ENCODE peak calls at places on chromosomes 11 and 22, in five cellular contexts. One of them, this sample, is unnamed.

GRCh38 chr22:33315954-33316353 is 257.8 kb upstream of the SYN3 start:
- DNase-seq in fibroblast of lung: no peak
- DNase-seq in psoas muscle: no peak
- DNase-seq in left lung: no peak
- DNase-seq in IMR-90: no peak
- DNase-seq in this sample: no peak

GRCh38 chr11:82523141-82523540 is 210.5 kb downstream of the FAM181B start:
- DNase-seq in fibroblast of lung: no peak
- DNase-seq in psoas muscle: no peak
- DNase-seq in left lung: no peak
- DNase-seq in IMR-90: no peak
- DNase-seq in this sample: no peak

GRCh38 chr11:117881217-117881616 is 4.8 kb upstream of the FXYD6 start:
- DNase-seq in fibroblast of lung: no peak
- DNase-seq in psoas muscle: no peak
- DNase-seq in left lung: no peak
- DNase-seq in IMR-90: no peak
- DNase-seq in this sample: no peak

GRCh38 chr22:33105501-33105911 is 47.3 kb upstream of the SYN3 start:
- DNase-seq in fibroblast of lung: peak
- DNase-seq in psoas muscle: no peak
- DNase-seq in left lung: no peak
- DNase-seq in IMR-90: peak
- DNase-seq in this sample: no peak

GRCh38 chr11:119065369-119065768 is 2.2 kb upstream of the VPS11 start:
- DNase-seq in fibroblast of lung: peak
- DNase-seq in psoas muscle: no peak
- DNase-seq in left lung: no peak
- DNase-seq in IMR-90: peak
- DNase-seq in this sample: no peak

GRCh38 chr22:27438271-27438980 is 363.1 kb downstream of the MN1 start:
- DNase-seq in fibroblast of lung: peak
- DNase-seq in psoas muscle: no peak
- DNase-seq in left lung: peak
- DNase-seq in IMR-90: peak
- DNase-seq in this sample: no peak

GRCh38 chr11:26228778-26229177 is 103.2 kb upstream of the ANO3 start:
- DNase-seq in fibroblast of lung: peak
- DNase-seq in psoas muscle: no peak
- DNase-seq in left lung: no peak
- DNase-seq in IMR-90: peak
- DNase-seq in this sample: no peak

GRCh38 chr11:17906436-17906835 is 106.4 kb downstream of the SERGEF start:
- DNase-seq in fibroblast of lung: no peak
- DNase-seq in psoas muscle: no peak
- DNase-seq in left lung: peak
- DNase-seq in IMR-90: no peak
- DNase-seq in this sample: no peak

GRCh38 chr11:42770444-42771065 is 541.2 kb upstream of the API5 start:
- DNase-seq in fibroblast of lung: peak
- DNase-seq in psoas muscle: no peak
- DNase-seq in left lung: no peak
- DNase-seq in IMR-90: no peak
- DNase-seq in this sample: no peak

GRCh38 chr11:20676658-20677057 is 7.3 kb downstream of the NELL1 start:
- DNase-seq in fibroblast of lung: no peak
- DNase-seq in psoas muscle: no peak
- DNase-seq in left lung: no peak
- DNase-seq in IMR-90: no peak
- DNase-seq in this sample: no peak

GRCh38 chr22:22974795-22975580 is 87.4 kb downstream of the IGLL5 start:
- DNase-seq in fibroblast of lung: no peak
- DNase-seq in psoas muscle: no peak
- DNase-seq in left lung: no peak
- DNase-seq in IMR-90: no peak
- DNase-seq in this sample: no peak

GRCh38 chr11:783581-784015 is 6.3 kb downstream of the CEND1 start:
- DNase-seq in fibroblast of lung: peak
- DNase-seq in psoas muscle: peak
- DNase-seq in left lung: peak
- DNase-seq in IMR-90: peak
- DNase-seq in this sample: peak

GRCh38 chr22:44884968-44885805 is 124.6 kb downstream of the PHF21B start:
- DNase-seq in fibroblast of lung: no peak
- DNase-seq in psoas muscle: no peak
- DNase-seq in left lung: peak
- DNase-seq in IMR-90: no peak
- DNase-seq in this sample: no peak

GRCh38 chr11:120522736-120523135 is 11.2 kb downstream of the GRIK4 start:
- DNase-seq in fibroblast of lung: no peak
- DNase-seq in psoas muscle: no peak
- DNase-seq in left lung: peak
- DNase-seq in IMR-90: no peak
- DNase-seq in this sample: no peak

GRCh38 chr22:23218867-23219251 is 38.5 kb downstream of the BCR start:
- DNase-seq in fibroblast of lung: peak
- DNase-seq in psoas muscle: no peak
- DNase-seq in left lung: peak
- DNase-seq in IMR-90: peak
- DNase-seq in this sample: no peak

GRCh38 chr22:22767876-22768602 is 119.6 kb upstream of the IGLL5 start:
- DNase-seq in fibroblast of lung: no peak
- DNase-seq in psoas muscle: no peak
- DNase-seq in left lung: no peak
- DNase-seq in IMR-90: no peak
- DNase-seq in this sample: no peak

GRCh38 chr11:130456276-130456675 is 7.8 kb downstream of the ADAMTS15 start:
- DNase-seq in fibroblast of lung: no peak
- DNase-seq in psoas muscle: no peak
- DNase-seq in left lung: no peak
- DNase-seq in IMR-90: no peak
- DNase-seq in this sample: no peak

GRCh38 chr11:77147668-77148321 is 19.7 kb downstream of the MYO7A start:
- DNase-seq in fibroblast of lung: peak
- DNase-seq in psoas muscle: no peak
- DNase-seq in left lung: peak
- DNase-seq in IMR-90: no peak
- DNase-seq in this sample: no peak

GRCh38 chr11:117375960-117376359 is 48.3 kb downstream of the CEP164 start:
- DNase-seq in fibroblast of lung: no peak
- DNase-seq in psoas muscle: no peak
- DNase-seq in left lung: no peak
- DNase-seq in IMR-90: no peak
- DNase-seq in this sample: no peak

GRCh38 chr11:103714246-103714645 is 322.2 kb upstream of the DDI1 start:
- DNase-seq in fibroblast of lung: peak
- DNase-seq in psoas muscle: no peak
- DNase-seq in left lung: no peak
- DNase-seq in IMR-90: peak
- DNase-seq in this sample: no peak

GRCh38 chr11:23764285-23764684 is 732.6 kb upstream of the LUZP2 start:
- DNase-seq in fibroblast of lung: no peak
- DNase-seq in psoas muscle: no peak
- DNase-seq in left lung: no peak
- DNase-seq in IMR-90: no peak
- DNase-seq in this sample: no peak

GRCh38 chr22:20186871-20187546 is 36.2 kb upstream of the CCDC188 start:
- DNase-seq in fibroblast of lung: no peak
- DNase-seq in psoas muscle: no peak
- DNase-seq in left lung: no peak
- DNase-seq in IMR-90: no peak
- DNase-seq in this sample: no peak

GRCh38 chr11:58958500-58958899 is 19.2 kb downstream of the GLYATL1 start:
- DNase-seq in fibroblast of lung: no peak
- DNase-seq in psoas muscle: no peak
- DNase-seq in left lung: no peak
- DNase-seq in IMR-90: no peak
- DNase-seq in this sample: no peak

GRCh38 chr11:123391646-123392348 is 38.3 kb upstream of the GRAMD1B start:
- DNase-seq in fibroblast of lung: no peak
- DNase-seq in psoas muscle: no peak
- DNase-seq in left lung: no peak
- DNase-seq in IMR-90: no peak
- DNase-seq in this sample: no peak

GRCh38 chr11:110858556-110858921 is 146.3 kb upstream of the ARHGAP20 start:
- DNase-seq in fibroblast of lung: no peak
- DNase-seq in psoas muscle: peak
- DNase-seq in left lung: no peak
- DNase-seq in IMR-90: no peak
- DNase-seq in this sample: no peak

GRCh38 chr11:118740892-118741291 is 50.1 kb downstream of the DDX6 start:
- DNase-seq in fibroblast of lung: no peak
- DNase-seq in psoas muscle: no peak
- DNase-seq in left lung: no peak
- DNase-seq in IMR-90: no peak
- DNase-seq in this sample: no peak

GRCh38 chr22:22769434-22770279 is 118.0 kb upstream of the IGLL5 start:
- DNase-seq in fibroblast of lung: no peak
- DNase-seq in psoas muscle: no peak
- DNase-seq in left lung: no peak
- DNase-seq in IMR-90: no peak
- DNase-seq in this sample: no peak

GRCh38 chr11:8282621-8283509 is 19.2 kb upstream of the LMO1 start:
- DNase-seq in fibroblast of lung: no peak
- DNase-seq in psoas muscle: peak
- DNase-seq in left lung: no peak
- DNase-seq in IMR-90: no peak
- DNase-seq in this sample: no peak

GRCh38 chr11:30917859-30918478 is 331.8 kb upstream of the MPPED2 start:
- DNase-seq in fibroblast of lung: peak
- DNase-seq in psoas muscle: no peak
- DNase-seq in left lung: no peak
- DNase-seq in IMR-90: peak
- DNase-seq in this sample: no peak

GRCh38 chr11:47233989-47234668 is 14.5 kb downstream of the ACP2 start:
- DNase-seq in fibroblast of lung: peak
- DNase-seq in psoas muscle: no peak
- DNase-seq in left lung: no peak
- DNase-seq in IMR-90: peak
- DNase-seq in this sample: no peak
- H3K4me3 ChIP-seq in fibroblast of lung: no peak
- H3K4me3 ChIP-seq in psoas muscle: no peak
- H3K4me3 ChIP-seq in left lung: no peak
- H3K4me3 ChIP-seq in IMR-90: no peak
- H3K4me3 ChIP-seq in this sample: peak

GRCh38 chr11:11334607-11335006 is 18.4 kb downstream of the CSNK2A3 start:
- DNase-seq in fibroblast of lung: no peak
- DNase-seq in psoas muscle: no peak
- DNase-seq in left lung: no peak
- DNase-seq in IMR-90: no peak
- DNase-seq in this sample: no peak

GRCh38 chr11:11338304-11338703 is 14.7 kb downstream of the CSNK2A3 start:
- DNase-seq in fibroblast of lung: no peak
- DNase-seq in psoas muscle: no peak
- DNase-seq in left lung: no peak
- DNase-seq in IMR-90: no peak
- DNase-seq in this sample: no peak

GRCh38 chr11:11332141-11332710 is 20.8 kb downstream of the CSNK2A3 start:
- DNase-seq in fibroblast of lung: no peak
- DNase-seq in psoas muscle: no peak
- DNase-seq in left lung: no peak
- DNase-seq in IMR-90: no peak
- DNase-seq in this sample: no peak

GRCh38 chr11:11336664-11337063 is 16.4 kb downstream of the CSNK2A3 start:
- DNase-seq in fibroblast of lung: no peak
- DNase-seq in psoas muscle: no peak
- DNase-seq in left lung: no peak
- DNase-seq in IMR-90: no peak
- DNase-seq in this sample: no peak

GRCh38 chr11:11335043-11335442 is 18.0 kb downstream of the CSNK2A3 start:
- DNase-seq in fibroblast of lung: no peak
- DNase-seq in psoas muscle: no peak
- DNase-seq in left lung: no peak
- DNase-seq in IMR-90: no peak
- DNase-seq in this sample: no peak
- TF ChIP-seq CTCF in fibroblast of lung: no peak
- TF ChIP-seq CTCF in psoas muscle: no peak
- TF ChIP-seq CTCF in left lung: no peak
- TF ChIP-seq CTCF in IMR-90: no peak
- TF ChIP-seq CTCF in this sample: no peak

GRCh38 chr22:41540006-41540315 is 4.3 kb downstream of the POLR3H start:
- DNase-seq in fibroblast of lung: no peak
- DNase-seq in psoas muscle: no peak
- DNase-seq in left lung: no peak
- DNase-seq in IMR-90: no peak
- DNase-seq in this sample: no peak

GRCh38 chr22:41543854-41544670 is at the start of gene POLR3H:
- DNase-seq in fibroblast of lung: peak
- DNase-seq in psoas muscle: peak
- DNase-seq in left lung: peak
- DNase-seq in IMR-90: peak
- DNase-seq in this sample: peak

GRCh38 chr22:41541484-41541883 is 2.8 kb downstream of the POLR3H start:
- DNase-seq in fibroblast of lung: no peak
- DNase-seq in psoas muscle: no peak
- DNase-seq in left lung: no peak
- DNase-seq in IMR-90: no peak
- DNase-seq in this sample: no peak

GRCh38 chr22:41540365-41540764 is 3.9 kb downstream of the POLR3H start:
- DNase-seq in fibroblast of lung: no peak
- DNase-seq in psoas muscle: no peak
- DNase-seq in left lung: no peak
- DNase-seq in IMR-90: no peak
- DNase-seq in this sample: no peak

DNA sequence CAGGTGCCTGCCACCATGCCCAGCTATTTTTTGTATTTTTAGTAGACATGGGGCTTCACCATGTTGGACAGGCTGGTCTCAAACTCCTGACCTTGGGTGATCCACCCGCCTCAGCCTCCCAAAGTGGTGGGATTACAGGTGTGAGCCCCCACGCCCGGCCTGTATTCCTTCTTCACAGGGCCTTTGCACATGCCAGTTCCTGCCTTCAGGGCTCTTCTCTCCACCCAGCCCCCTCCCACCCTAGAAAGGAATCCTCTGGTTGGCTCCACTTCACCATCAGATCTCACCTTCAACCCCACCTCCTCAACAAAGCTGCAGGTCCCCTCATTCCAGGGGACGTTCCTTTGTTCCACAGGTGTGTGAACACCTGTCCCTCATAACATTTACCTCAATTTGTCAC is 2.0 kb downstream of the POLR3H start:
- DNase-seq in fibroblast of lung: no peak
- DNase-seq in psoas muscle: no peak
- DNase-seq in left lung: no peak
- DNase-seq in IMR-90: no peak
- DNase-seq in this sample: no peak
- H3K4me3 ChIP-seq in fibroblast of lung: no peak
- H3K4me3 ChIP-seq in psoas muscle: no peak
- H3K4me3 ChIP-seq in left lung: peak
- H3K4me3 ChIP-seq in IMR-90: no peak
- H3K4me3 ChIP-seq in this sample: no peak

DNA sequence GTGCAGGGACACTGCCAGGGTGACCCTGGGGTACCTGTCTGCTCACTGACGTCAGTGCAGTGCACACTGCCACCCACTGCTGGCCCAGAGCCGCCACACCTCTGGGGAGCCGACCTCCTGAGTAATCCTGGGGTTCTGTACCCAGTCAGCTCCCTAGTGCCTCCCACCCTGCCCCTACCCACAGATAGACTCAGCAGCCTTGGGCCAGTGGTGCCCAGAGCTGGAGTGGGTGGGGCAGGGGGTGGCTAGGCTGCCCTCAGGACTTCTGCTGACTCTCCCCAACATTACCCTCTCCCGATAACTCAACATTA is 5.8 kb downstream of the NRXN2 start:
- DNase-seq in fibroblast of lung: no peak
- DNase-seq in psoas muscle: no peak
- DNase-seq in left lung: no peak
- DNase-seq in IMR-90: no peak
- DNase-seq in this sample: no peak
- TF ChIP-seq CTCF in fibroblast of lung: no peak
- TF ChIP-seq CTCF in psoas muscle: no peak
- TF ChIP-seq CTCF in left lung: no peak
- TF ChIP-seq CTCF in IMR-90: no peak
- TF ChIP-seq CTCF in this sample: no peak